ENCODE peak calls at places on chromosomes 16 and 17, in eight cellular contexts. Z is DMS153; F is adrenal gland; K is CD8-positive, alpha-beta memory T cell; L is activated T-cell treated with anti-CD3 and anti-CD28 coated beads for 1 hour; O is mucosa of descending colon; C is EH; X is naive B cell. S is an unnamed sample.

GRCh38 chr17:57723427-57724037 is 21.6 kb downstream of the CCDC182 start:
- DNase-seq in X (no peak), K (no peak), L (no peak), Z (no peak), C (no peak), O (no peak), F (no peak), S (no peak)

GRCh38 chr16:78096386-78096785 is 3.1 kb upstream of the WWOX start:
- DNase-seq in O (no peak), K (no peak), Z (no peak), L (no peak), X (no peak), F (no peak), C (no peak), S (no peak)

GRCh38 chr16:9258423-9259051 is 167.1 kb downstream of the HAPSTR1 start:
- DNase-seq in C (peak; percentile 32), F (no peak), L (no peak), X (peak; percentile 9), K (peak; percentile 0), O (no peak), Z (peak; percentile 33), S (no peak)

GRCh38 chr16:27632267-27632666 is 82.3 kb downstream of the KATNIP start:
- DNase-seq in F (no peak), O (no peak), Z (no peak), K (no peak), L (no peak), C (no peak), X (no peak), S (no peak)

GRCh38 chr17:35046740-35047283 is 16.7 kb downstream of the RFFL start:
- DNase-seq in X (no peak), Z (no peak), O (no peak), L (no peak), C (no peak), K (peak; percentile 73), F (no peak), S (peak; percentile 74)

GRCh38 chr17:81246679-81247338 is 7.7 kb downstream of the NDUFAF8 start:
- DNase-seq in F (no peak), K (no peak), Z (no peak), O (peak; percentile 45), X (no peak), L (no peak), C (no peak), S (no peak)

GRCh38 chr16:89618114-89618999 is 4.9 kb downstream of the DPEP1 start:
- DNase-seq in L (no peak), O (no peak), X (no peak), C (no peak), K (no peak), F (no peak), Z (no peak), S (no peak)

GRCh38 chr17:70560471-70560870 is 391.1 kb downstream of the KCNJ2 start:
- DNase-seq in X (no peak), O (no peak), F (no peak), C (no peak), K (no peak), L (no peak), Z (no peak), S (no peak)

GRCh38 chr17:12744298-12744697 is 45.0 kb upstream of the ARHGAP44 start:
- DNase-seq in O (no peak), X (no peak), L (no peak), C (peak; percentile 57), Z (no peak), K (no peak), F (no peak), S (no peak)